ENCODE peak calls at places on chromosomes 11 and 22, in seven cellular contexts. One of them, this sample, is unnamed.

GRCh38 chr11:117303101-117303500 is 12.0 kb downstream of the BACE1-AS start:
- DNase-seq in GM23338: no peak
- DNase-seq in nucleus accumbens: no peak
- DNase-seq in psoas muscle: no peak
- DNase-seq in Caki2: no peak
- DNase-seq in PC-3: no peak
- DNase-seq in effector CD4-positive, alpha-beta T cell: no peak
- DNase-seq in this sample: no peak

GRCh38 chr11:6927030-6927617 is 898 bp downstream of the ZNF215 start:
- DNase-seq in psoas muscle: no peak
- DNase-seq in Caki2: no peak
- DNase-seq in effector CD4-positive, alpha-beta T cell: no peak
- DNase-seq in PC-3: no peak
- DNase-seq in GM23338: peak; percentile 15
- DNase-seq in nucleus accumbens: no peak
- DNase-seq in this sample: peak; percentile 4

GRCh38 chr22:43539572-43540533 is 128.0 kb downstream of the MPPED1 start:
- DNase-seq in psoas muscle: no peak
- DNase-seq in effector CD4-positive, alpha-beta T cell: no peak
- DNase-seq in PC-3: no peak
- DNase-seq in nucleus accumbens: no peak
- DNase-seq in GM23338: no peak
- DNase-seq in Caki2: no peak
- DNase-seq in this sample: no peak

GRCh38 chr22:23380230-23380573 is 199.9 kb downstream of the IGLL1 start:
- DNase-seq in Caki2: no peak
- DNase-seq in psoas muscle: no peak
- DNase-seq in GM23338: no peak
- DNase-seq in nucleus accumbens: no peak
- DNase-seq in PC-3: no peak
- DNase-seq in effector CD4-positive, alpha-beta T cell: no peak
- DNase-seq in this sample: no peak

GRCh38 chr11:69122642-69123431 is 32.9 kb upstream of the SMIM38 start:
- DNase-seq in effector CD4-positive, alpha-beta T cell: peak; percentile 13
- DNase-seq in psoas muscle: peak; percentile 49
- DNase-seq in PC-3: peak; percentile 100
- DNase-seq in nucleus accumbens: no peak
- DNase-seq in GM23338: peak; percentile 92
- DNase-seq in Caki2: peak; percentile 99
- DNase-seq in this sample: peak; percentile 67

GRCh38 chr11:2554338-2555240 is 109.8 kb downstream of the KCNQ1 start:
- DNase-seq in nucleus accumbens: no peak
- DNase-seq in GM23338: no peak
- DNase-seq in psoas muscle: no peak
- DNase-seq in effector CD4-positive, alpha-beta T cell: no peak
- DNase-seq in PC-3: no peak
- DNase-seq in Caki2: no peak
- DNase-seq in this sample: no peak

GRCh38 chr11:45333023-45333422 is 46.9 kb upstream of the SYT13 start:
- DNase-seq in GM23338: no peak
- DNase-seq in psoas muscle: no peak
- DNase-seq in Caki2: no peak
- DNase-seq in PC-3: no peak
- DNase-seq in nucleus accumbens: no peak
- DNase-seq in effector CD4-positive, alpha-beta T cell: no peak
- DNase-seq in this sample: no peak

GRCh38 chr11:46122955-46123354 is 1.7 kb upstream of the PHF21A start:
- DNase-seq in GM23338: no peak
- DNase-seq in effector CD4-positive, alpha-beta T cell: no peak
- DNase-seq in nucleus accumbens: no peak
- DNase-seq in PC-3: peak; percentile 29
- DNase-seq in psoas muscle: no peak
- DNase-seq in Caki2: no peak
- DNase-seq in this sample: no peak

GRCh38 chr11:10695821-10696220 is 2.3 kb upstream of the IRAG1 start:
- DNase-seq in GM23338: no peak
- DNase-seq in PC-3: no peak
- DNase-seq in psoas muscle: no peak
- DNase-seq in nucleus accumbens: no peak
- DNase-seq in effector CD4-positive, alpha-beta T cell: no peak
- DNase-seq in Caki2: no peak
- DNase-seq in this sample: no peak

GRCh38 chr11:27028653-27029052 is 12.0 kb upstream of the BBOX1 start:
- DNase-seq in psoas muscle: no peak
- DNase-seq in PC-3: no peak
- DNase-seq in Caki2: no peak
- DNase-seq in GM23338: no peak
- DNase-seq in effector CD4-positive, alpha-beta T cell: no peak
- DNase-seq in nucleus accumbens: no peak
- DNase-seq in this sample: no peak

GRCh38 chr11:121109916-121110656 is 9.0 kb downstream of the TECTA start:
- DNase-seq in nucleus accumbens: no peak
- DNase-seq in effector CD4-positive, alpha-beta T cell: no peak
- DNase-seq in PC-3: no peak
- DNase-seq in psoas muscle: no peak
- DNase-seq in Caki2: no peak
- DNase-seq in GM23338: no peak
- DNase-seq in this sample: no peak

GRCh38 chr11:96199563-96200025 is 143.4 kb downstream of the MAML2 start:
- DNase-seq in PC-3: peak; percentile 95
- DNase-seq in effector CD4-positive, alpha-beta T cell: peak; percentile 43
- DNase-seq in psoas muscle: no peak
- DNase-seq in Caki2: peak; percentile 86
- DNase-seq in nucleus accumbens: no peak
- DNase-seq in GM23338: no peak
- DNase-seq in this sample: no peak

GRCh38 chr11:70542406-70542805 is 144.1 kb downstream of the CTTN start:
- DNase-seq in psoas muscle: no peak
- DNase-seq in PC-3: no peak
- DNase-seq in nucleus accumbens: no peak
- DNase-seq in GM23338: no peak
- DNase-seq in Caki2: peak; percentile 16
- DNase-seq in effector CD4-positive, alpha-beta T cell: no peak
- DNase-seq in this sample: peak; percentile 35

GRCh38 chr22:31098633-31099110 is 8.7 kb downstream of the SELENOM start:
- DNase-seq in nucleus accumbens: no peak
- DNase-seq in Caki2: no peak
- DNase-seq in GM23338: peak; percentile 94
- DNase-seq in psoas muscle: no peak
- DNase-seq in effector CD4-positive, alpha-beta T cell: no peak
- DNase-seq in PC-3: no peak
- DNase-seq in this sample: no peak

GRCh38 chr11:75468534-75469340 is 35.7 kb upstream of the KLHL35 start:
- DNase-seq in nucleus accumbens: no peak
- DNase-seq in psoas muscle: peak; percentile 71
- DNase-seq in effector CD4-positive, alpha-beta T cell: no peak
- DNase-seq in GM23338: no peak
- DNase-seq in Caki2: no peak
- DNase-seq in PC-3: no peak
- DNase-seq in this sample: no peak

GRCh38 chr22:36027579-36027959 is 1.1 kb downstream of the RBFOX2 start:
- DNase-seq in nucleus accumbens: no peak
- DNase-seq in Caki2: peak; percentile 19
- DNase-seq in GM23338: no peak
- DNase-seq in psoas muscle: no peak
- DNase-seq in PC-3: peak; percentile 1
- DNase-seq in effector CD4-positive, alpha-beta T cell: no peak
- DNase-seq in this sample: no peak

GRCh38 chr22:29459773-29460172 is 20.2 kb upstream of the NEFH start:
- DNase-seq in GM23338: no peak
- DNase-seq in nucleus accumbens: no peak
- DNase-seq in PC-3: no peak
- DNase-seq in effector CD4-positive, alpha-beta T cell: no peak
- DNase-seq in psoas muscle: no peak
- DNase-seq in Caki2: no peak
- DNase-seq in this sample: no peak

GRCh38 chr22:37516456-37516855 is 2.8 kb downstream of the CARD10 start:
- DNase-seq in psoas muscle: no peak
- DNase-seq in effector CD4-positive, alpha-beta T cell: no peak
- DNase-seq in Caki2: no peak
- DNase-seq in PC-3: no peak
- DNase-seq in GM23338: no peak
- DNase-seq in nucleus accumbens: no peak
- DNase-seq in this sample: no peak

GRCh38 chr11:926341-926916 is 759 bp downstream of the AP2A2 start:
- DNase-seq in GM23338: no peak
- DNase-seq in PC-3: peak; percentile 47
- DNase-seq in Caki2: peak; percentile 54
- DNase-seq in effector CD4-positive, alpha-beta T cell: no peak
- DNase-seq in nucleus accumbens: no peak
- DNase-seq in psoas muscle: peak; percentile 60
- DNase-seq in this sample: no peak

GRCh38 chr11:44380009-44380313 is 70.0 kb upstream of the ALX4 start:
- DNase-seq in PC-3: no peak
- DNase-seq in GM23338: no peak
- DNase-seq in Caki2: no peak
- DNase-seq in effector CD4-positive, alpha-beta T cell: no peak
- DNase-seq in nucleus accumbens: no peak
- DNase-seq in psoas muscle: no peak
- DNase-seq in this sample: no peak

GRCh38 chr11:106670069-106670468 is 348.2 kb downstream of the GUCY1A2 start:
- DNase-seq in psoas muscle: no peak
- DNase-seq in nucleus accumbens: no peak
- DNase-seq in effector CD4-positive, alpha-beta T cell: no peak
- DNase-seq in Caki2: no peak
- DNase-seq in PC-3: peak; percentile 59
- DNase-seq in GM23338: peak; percentile 60
- DNase-seq in this sample: no peak

GRCh38 chr11:73524774-73525173 is 73.1 kb downstream of the FAM168A start:
- DNase-seq in GM23338: no peak
- DNase-seq in psoas muscle: no peak
- DNase-seq in nucleus accumbens: no peak
- DNase-seq in PC-3: no peak
- DNase-seq in Caki2: no peak
- DNase-seq in effector CD4-positive, alpha-beta T cell: no peak
- DNase-seq in this sample: no peak

GRCh38 chr11:122042981-122043380 is 73.0 kb downstream of the BLID start:
- DNase-seq in GM23338: no peak
- DNase-seq in Caki2: no peak
- DNase-seq in nucleus accumbens: no peak
- DNase-seq in psoas muscle: no peak
- DNase-seq in PC-3: no peak
- DNase-seq in effector CD4-positive, alpha-beta T cell: no peak
- DNase-seq in this sample: no peak

GRCh38 chr11:35305670-35306382 is 113.5 kb downstream of the SLC1A2 start:
- DNase-seq in psoas muscle: no peak
- DNase-seq in effector CD4-positive, alpha-beta T cell: peak; percentile 23
- DNase-seq in PC-3: peak; percentile 55
- DNase-seq in GM23338: peak; percentile 84
- DNase-seq in nucleus accumbens: no peak
- DNase-seq in Caki2: peak; percentile 18
- DNase-seq in this sample: no peak

GRCh38 chr11:11179239-11179638 is 173.8 kb downstream of the CSNK2A3 start:
- DNase-seq in effector CD4-positive, alpha-beta T cell: no peak
- DNase-seq in nucleus accumbens: peak; percentile 17
- DNase-seq in psoas muscle: no peak
- DNase-seq in GM23338: no peak
- DNase-seq in PC-3: peak; percentile 73
- DNase-seq in Caki2: peak; percentile 82
- DNase-seq in this sample: peak; percentile 22

GRCh38 chr11:107736546-107736945 is 24.7 kb upstream of the SLN start:
- DNase-seq in nucleus accumbens: no peak
- DNase-seq in GM23338: no peak
- DNase-seq in psoas muscle: no peak
- DNase-seq in Caki2: no peak
- DNase-seq in effector CD4-positive, alpha-beta T cell: no peak
- DNase-seq in PC-3: no peak
- DNase-seq in this sample: no peak

GRCh38 chr11:128511712-128512111 is 75.6 kb downstream of the ETS1 start:
- DNase-seq in psoas muscle: no peak
- DNase-seq in GM23338: no peak
- DNase-seq in effector CD4-positive, alpha-beta T cell: no peak
- DNase-seq in Caki2: no peak
- DNase-seq in PC-3: no peak
- DNase-seq in nucleus accumbens: no peak
- DNase-seq in this sample: no peak

GRCh38 chr11:130580372-130580771 is 131.9 kb downstream of the ADAMTS15 start:
- DNase-seq in GM23338: peak; percentile 49
- DNase-seq in nucleus accumbens: peak; percentile 72
- DNase-seq in Caki2: peak; percentile 28
- DNase-seq in PC-3: peak; percentile 94
- DNase-seq in effector CD4-positive, alpha-beta T cell: no peak
- DNase-seq in psoas muscle: no peak
- DNase-seq in this sample: no peak

GRCh38 chr11:206002-206384 is 1.2 kb downstream of the BET1L start:
- DNase-seq in effector CD4-positive, alpha-beta T cell: no peak
- DNase-seq in psoas muscle: no peak
- DNase-seq in PC-3: no peak
- DNase-seq in Caki2: no peak
- DNase-seq in GM23338: no peak
- DNase-seq in nucleus accumbens: no peak
- DNase-seq in this sample: no peak

GRCh38 chr11:61152816-61153592 is 8.2 kb downstream of the VPS37C start:
- DNase-seq in PC-3: peak; percentile 78
- DNase-seq in effector CD4-positive, alpha-beta T cell: no peak
- DNase-seq in nucleus accumbens: no peak
- DNase-seq in GM23338: no peak
- DNase-seq in psoas muscle: no peak
- DNase-seq in Caki2: peak; percentile 59
- DNase-seq in this sample: peak; percentile 83